ENCODE peak calls at places on chromosomes 3 and 15, in six cellular contexts. One of them, this sample, is unnamed.

GRCh38 chr3:151971814-151972579 is 98.6 kb downstream of the SUCNR1 start:
- DNase-seq in astrocyte of the hippocampus: peak
- DNase-seq in LHCN-M2: no peak
- DNase-seq in stimulated activated CD8-positive, alpha-beta memory T cell treated with anti-CD3 and anti-CD28 coated beads, Interleukin-7, amount 100 ng/mL, for 4 hours: no peak
- DNase-seq in NCI-H1105: peak
- DNase-seq in amniotic stem cell: no peak
- DNase-seq in this sample: peak

GRCh38 chr3:19765954-19766353 is 168.1 kb downstream of the EFHB start:
- DNase-seq in stimulated activated CD8-positive, alpha-beta memory T cell treated with anti-CD3 and anti-CD28 coated beads, Interleukin-7, amount 100 ng/mL, for 4 hours: no peak
- DNase-seq in NCI-H1105: no peak
- DNase-seq in astrocyte of the hippocampus: no peak
- DNase-seq in LHCN-M2: no peak
- DNase-seq in amniotic stem cell: no peak
- DNase-seq in this sample: no peak

GRCh38 chr15:100601628-100602063 is 338 bp downstream of the LINS1 start:
- DNase-seq in LHCN-M2: no peak
- DNase-seq in amniotic stem cell: no peak
- DNase-seq in stimulated activated CD8-positive, alpha-beta memory T cell treated with anti-CD3 and anti-CD28 coated beads, Interleukin-7, amount 100 ng/mL, for 4 hours: no peak
- DNase-seq in NCI-H1105: peak
- DNase-seq in astrocyte of the hippocampus: no peak
- DNase-seq in this sample: no peak

GRCh38 chr15:84810073-84810840 is 6.9 kb upstream of the ALPK3 start:
- DNase-seq in LHCN-M2: peak
- DNase-seq in amniotic stem cell: no peak
- DNase-seq in astrocyte of the hippocampus: no peak
- DNase-seq in stimulated activated CD8-positive, alpha-beta memory T cell treated with anti-CD3 and anti-CD28 coated beads, Interleukin-7, amount 100 ng/mL, for 4 hours: no peak
- DNase-seq in NCI-H1105: no peak
- DNase-seq in this sample: no peak

GRCh38 chr3:69719723-69720122 is 19.5 kb upstream of the MITF start:
- DNase-seq in amniotic stem cell: no peak
- DNase-seq in astrocyte of the hippocampus: no peak
- DNase-seq in LHCN-M2: no peak
- DNase-seq in stimulated activated CD8-positive, alpha-beta memory T cell treated with anti-CD3 and anti-CD28 coated beads, Interleukin-7, amount 100 ng/mL, for 4 hours: no peak
- DNase-seq in NCI-H1105: no peak
- DNase-seq in this sample: no peak

GRCh38 chr3:88433572-88433971 is 283.8 kb downstream of the C3orf38 start:
- DNase-seq in astrocyte of the hippocampus: no peak
- DNase-seq in stimulated activated CD8-positive, alpha-beta memory T cell treated with anti-CD3 and anti-CD28 coated beads, Interleukin-7, amount 100 ng/mL, for 4 hours: no peak
- DNase-seq in LHCN-M2: peak
- DNase-seq in amniotic stem cell: no peak
- DNase-seq in NCI-H1105: no peak
- DNase-seq in this sample: no peak

GRCh38 chr3:374459-374858 is 177.9 kb downstream of the CHL1 start:
- DNase-seq in amniotic stem cell: no peak
- DNase-seq in NCI-H1105: no peak
- DNase-seq in stimulated activated CD8-positive, alpha-beta memory T cell treated with anti-CD3 and anti-CD28 coated beads, Interleukin-7, amount 100 ng/mL, for 4 hours: no peak
- DNase-seq in LHCN-M2: no peak
- DNase-seq in astrocyte of the hippocampus: no peak
- DNase-seq in this sample: no peak

GRCh38 chr3:53161345-53161819 is 373 bp downstream of the PRKCD start:
- DNase-seq in amniotic stem cell: no peak
- DNase-seq in stimulated activated CD8-positive, alpha-beta memory T cell treated with anti-CD3 and anti-CD28 coated beads, Interleukin-7, amount 100 ng/mL, for 4 hours: no peak
- DNase-seq in LHCN-M2: no peak
- DNase-seq in NCI-H1105: no peak
- DNase-seq in astrocyte of the hippocampus: peak
- DNase-seq in this sample: no peak

GRCh38 chr3:71725279-71725991 is at the start of gene EIF4E3:
- DNase-seq in astrocyte of the hippocampus: peak
- DNase-seq in LHCN-M2: no peak
- DNase-seq in NCI-H1105: no peak
- DNase-seq in amniotic stem cell: no peak
- DNase-seq in stimulated activated CD8-positive, alpha-beta memory T cell treated with anti-CD3 and anti-CD28 coated beads, Interleukin-7, amount 100 ng/mL, for 4 hours: no peak
- DNase-seq in this sample: no peak

GRCh38 chr3:22113453-22113852 is 362.4 kb upstream of the ZNF385D start:
- DNase-seq in amniotic stem cell: no peak
- DNase-seq in NCI-H1105: no peak
- DNase-seq in astrocyte of the hippocampus: no peak
- DNase-seq in LHCN-M2: no peak
- DNase-seq in stimulated activated CD8-positive, alpha-beta memory T cell treated with anti-CD3 and anti-CD28 coated beads, Interleukin-7, amount 100 ng/mL, for 4 hours: no peak
- DNase-seq in this sample: no peak

GRCh38 chr15:67065531-67066005 is at the start of gene SMAD3:
- DNase-seq in stimulated activated CD8-positive, alpha-beta memory T cell treated with anti-CD3 and anti-CD28 coated beads, Interleukin-7, amount 100 ng/mL, for 4 hours: peak
- DNase-seq in amniotic stem cell: peak
- DNase-seq in NCI-H1105: peak
- DNase-seq in astrocyte of the hippocampus: peak
- DNase-seq in LHCN-M2: peak
- DNase-seq in this sample: no peak

GRCh38 chr3:111577798-111578685 is 17.1 kb downstream of the ZBED2 start:
- DNase-seq in NCI-H1105: no peak
- DNase-seq in astrocyte of the hippocampus: peak
- DNase-seq in LHCN-M2: peak
- DNase-seq in amniotic stem cell: peak
- DNase-seq in stimulated activated CD8-positive, alpha-beta memory T cell treated with anti-CD3 and anti-CD28 coated beads, Interleukin-7, amount 100 ng/mL, for 4 hours: no peak
- DNase-seq in this sample: no peak

GRCh38 chr3:58306662-58307286 is 454 bp downstream of the HTD2 start:
- DNase-seq in NCI-H1105: no peak
- DNase-seq in amniotic stem cell: no peak
- DNase-seq in LHCN-M2: peak
- DNase-seq in astrocyte of the hippocampus: peak
- DNase-seq in stimulated activated CD8-positive, alpha-beta memory T cell treated with anti-CD3 and anti-CD28 coated beads, Interleukin-7, amount 100 ng/mL, for 4 hours: no peak
- DNase-seq in this sample: no peak

GRCh38 chr15:59247364-59247763 is 40.7 kb downstream of the LDHAL6B start:
- DNase-seq in stimulated activated CD8-positive, alpha-beta memory T cell treated with anti-CD3 and anti-CD28 coated beads, Interleukin-7, amount 100 ng/mL, for 4 hours: peak
- DNase-seq in NCI-H1105: peak
- DNase-seq in LHCN-M2: peak
- DNase-seq in amniotic stem cell: peak
- DNase-seq in astrocyte of the hippocampus: peak
- DNase-seq in this sample: no peak

GRCh38 chr15:78565951-78566774 is 843 bp downstream of the CHRNA5 start:
- DNase-seq in amniotic stem cell: no peak
- DNase-seq in astrocyte of the hippocampus: peak
- DNase-seq in stimulated activated CD8-positive, alpha-beta memory T cell treated with anti-CD3 and anti-CD28 coated beads, Interleukin-7, amount 100 ng/mL, for 4 hours: no peak
- DNase-seq in LHCN-M2: peak
- DNase-seq in NCI-H1105: no peak
- DNase-seq in this sample: no peak

GRCh38 chr15:51621917-51622268 is 678 bp downstream of the DMXL2 start:
- DNase-seq in LHCN-M2: peak
- DNase-seq in stimulated activated CD8-positive, alpha-beta memory T cell treated with anti-CD3 and anti-CD28 coated beads, Interleukin-7, amount 100 ng/mL, for 4 hours: peak
- DNase-seq in NCI-H1105: no peak
- DNase-seq in amniotic stem cell: peak
- DNase-seq in astrocyte of the hippocampus: peak
- DNase-seq in this sample: no peak

GRCh38 chr3:124748560-124749198 is 18.4 kb downstream of the UMPS start:
- DNase-seq in LHCN-M2: no peak
- DNase-seq in NCI-H1105: no peak
- DNase-seq in amniotic stem cell: no peak
- DNase-seq in astrocyte of the hippocampus: no peak
- DNase-seq in stimulated activated CD8-positive, alpha-beta memory T cell treated with anti-CD3 and anti-CD28 coated beads, Interleukin-7, amount 100 ng/mL, for 4 hours: no peak
- DNase-seq in this sample: no peak

GRCh38 chr15:68487087-68487843 is 55.3 kb upstream of the ITGA11 start:
- DNase-seq in NCI-H1105: no peak
- DNase-seq in LHCN-M2: peak
- DNase-seq in amniotic stem cell: no peak
- DNase-seq in astrocyte of the hippocampus: peak
- DNase-seq in stimulated activated CD8-positive, alpha-beta memory T cell treated with anti-CD3 and anti-CD28 coated beads, Interleukin-7, amount 100 ng/mL, for 4 hours: no peak
- DNase-seq in this sample: no peak

GRCh38 chr15:63909819-63910437 is 76.2 kb upstream of the HERC1 start:
- DNase-seq in amniotic stem cell: no peak
- DNase-seq in stimulated activated CD8-positive, alpha-beta memory T cell treated with anti-CD3 and anti-CD28 coated beads, Interleukin-7, amount 100 ng/mL, for 4 hours: no peak
- DNase-seq in NCI-H1105: no peak
- DNase-seq in LHCN-M2: peak
- DNase-seq in astrocyte of the hippocampus: peak
- DNase-seq in this sample: no peak

GRCh38 chr3:177124882-177125281 is 72.4 kb downstream of the TBL1XR1 start:
- DNase-seq in NCI-H1105: no peak
- DNase-seq in amniotic stem cell: no peak
- DNase-seq in stimulated activated CD8-positive, alpha-beta memory T cell treated with anti-CD3 and anti-CD28 coated beads, Interleukin-7, amount 100 ng/mL, for 4 hours: no peak
- DNase-seq in LHCN-M2: peak
- DNase-seq in astrocyte of the hippocampus: no peak
- DNase-seq in this sample: no peak

GRCh38 chr15:101477851-101478353 is 11.6 kb downstream of the PCSK6 start:
- DNase-seq in amniotic stem cell: no peak
- DNase-seq in astrocyte of the hippocampus: peak
- DNase-seq in stimulated activated CD8-positive, alpha-beta memory T cell treated with anti-CD3 and anti-CD28 coated beads, Interleukin-7, amount 100 ng/mL, for 4 hours: no peak
- DNase-seq in LHCN-M2: no peak
- DNase-seq in NCI-H1105: no peak
- DNase-seq in this sample: no peak

GRCh38 chr3:87437765-87438164 is 161.4 kb upstream of the POU1F1 start:
- DNase-seq in stimulated activated CD8-positive, alpha-beta memory T cell treated with anti-CD3 and anti-CD28 coated beads, Interleukin-7, amount 100 ng/mL, for 4 hours: no peak
- DNase-seq in amniotic stem cell: no peak
- DNase-seq in NCI-H1105: no peak
- DNase-seq in LHCN-M2: peak
- DNase-seq in astrocyte of the hippocampus: peak
- DNase-seq in this sample: no peak

GRCh38 chr3:32575451-32575850 is 4.8 kb upstream of the DYNC1LI1 start:
- DNase-seq in NCI-H1105: no peak
- DNase-seq in stimulated activated CD8-positive, alpha-beta memory T cell treated with anti-CD3 and anti-CD28 coated beads, Interleukin-7, amount 100 ng/mL, for 4 hours: no peak
- DNase-seq in astrocyte of the hippocampus: no peak
- DNase-seq in amniotic stem cell: no peak
- DNase-seq in LHCN-M2: no peak
- DNase-seq in this sample: no peak

GRCh38 chr3:5136619-5137429 is 14.7 kb downstream of the ARL8B start:
- DNase-seq in amniotic stem cell: no peak
- DNase-seq in stimulated activated CD8-positive, alpha-beta memory T cell treated with anti-CD3 and anti-CD28 coated beads, Interleukin-7, amount 100 ng/mL, for 4 hours: no peak
- DNase-seq in NCI-H1105: no peak
- DNase-seq in LHCN-M2: peak
- DNase-seq in astrocyte of the hippocampus: peak
- DNase-seq in this sample: no peak

GRCh38 chr15:49430046-49430445 is 7.0 kb downstream of the FGF7 start:
- DNase-seq in LHCN-M2: no peak
- DNase-seq in amniotic stem cell: no peak
- DNase-seq in astrocyte of the hippocampus: no peak
- DNase-seq in NCI-H1105: no peak
- DNase-seq in stimulated activated CD8-positive, alpha-beta memory T cell treated with anti-CD3 and anti-CD28 coated beads, Interleukin-7, amount 100 ng/mL, for 4 hours: no peak
- DNase-seq in this sample: no peak

GRCh38 chr3:112338021-112338726 is 5.2 kb downstream of the CD200 start:
- DNase-seq in amniotic stem cell: no peak
- DNase-seq in NCI-H1105: no peak
- DNase-seq in LHCN-M2: no peak
- DNase-seq in astrocyte of the hippocampus: no peak
- DNase-seq in stimulated activated CD8-positive, alpha-beta memory T cell treated with anti-CD3 and anti-CD28 coated beads, Interleukin-7, amount 100 ng/mL, for 4 hours: no peak
- DNase-seq in this sample: no peak